ENCODE peak calls at places on chromosomes 16 and 17, in seven cellular contexts. One of them, this sample, is unnamed.

GRCh38 chr16:69476920-69477418 is 52.5 kb downstream of the CYB5B start:
- ATAC-seq in left lung: no peak
- ATAC-seq in aorta: peak
- ATAC-seq in A549: peak
- ATAC-seq in pancreas: peak
- ATAC-seq in HCT116: peak
- ATAC-seq in upper lobe of left lung: peak
- ATAC-seq in this sample: no peak

GRCh38 chr16:24013733-24014645 is 178.2 kb downstream of the PRKCB start:
- ATAC-seq in left lung: peak
- ATAC-seq in aorta: no peak
- ATAC-seq in A549: peak
- ATAC-seq in pancreas: peak
- ATAC-seq in HCT116: peak
- ATAC-seq in upper lobe of left lung: peak
- ATAC-seq in this sample: no peak

GRCh38 chr16:19429271-19429670 is 11.6 kb downstream of the TMC5 start:
- ATAC-seq in left lung: peak
- ATAC-seq in aorta: no peak
- ATAC-seq in A549: peak
- ATAC-seq in pancreas: peak
- ATAC-seq in HCT116: no peak
- ATAC-seq in upper lobe of left lung: peak
- ATAC-seq in this sample: no peak

GRCh38 chr17:19369846-19370492 is 7.4 kb upstream of the B9D1 start:
- ATAC-seq in left lung: peak
- ATAC-seq in aorta: no peak
- ATAC-seq in A549: no peak
- ATAC-seq in pancreas: no peak
- ATAC-seq in HCT116: no peak
- ATAC-seq in upper lobe of left lung: peak
- ATAC-seq in this sample: peak

GRCh38 chr17:79360196-79360595 is 250.7 kb downstream of the RBFOX3 start:
- ATAC-seq in left lung: no peak
- ATAC-seq in aorta: no peak
- ATAC-seq in A549: no peak
- ATAC-seq in pancreas: no peak
- ATAC-seq in HCT116: peak
- ATAC-seq in upper lobe of left lung: no peak
- ATAC-seq in this sample: no peak

GRCh38 chr17:8488931-8489330 is 53.2 kb downstream of the NDEL1 start:
- ATAC-seq in left lung: peak
- ATAC-seq in aorta: peak
- ATAC-seq in A549: peak
- ATAC-seq in pancreas: peak
- ATAC-seq in HCT116: peak
- ATAC-seq in upper lobe of left lung: peak
- ATAC-seq in this sample: peak

GRCh38 chr16:2195316-2196161 is 866 bp downstream of the CASKIN1 start:
- ATAC-seq in left lung: peak
- ATAC-seq in aorta: no peak
- ATAC-seq in A549: peak
- ATAC-seq in pancreas: peak
- ATAC-seq in HCT116: peak
- ATAC-seq in upper lobe of left lung: no peak
- ATAC-seq in this sample: no peak

GRCh38 chr17:45127209-45127582 is 5.1 kb downstream of the PLCD3 start:
- ATAC-seq in left lung: no peak
- ATAC-seq in aorta: no peak
- ATAC-seq in A549: no peak
- ATAC-seq in pancreas: no peak
- ATAC-seq in HCT116: no peak
- ATAC-seq in upper lobe of left lung: no peak
- ATAC-seq in this sample: no peak

GRCh38 chr16:23949630-23950290 is 114.0 kb downstream of the PRKCB start:
- ATAC-seq in left lung: peak
- ATAC-seq in aorta: no peak
- ATAC-seq in A549: no peak
- ATAC-seq in pancreas: peak
- ATAC-seq in HCT116: no peak
- ATAC-seq in upper lobe of left lung: peak
- ATAC-seq in this sample: no peak

GRCh38 chr17:75614006-75614405 is 19.2 kb upstream of the SMIM5 start:
- ATAC-seq in left lung: no peak
- ATAC-seq in aorta: no peak
- ATAC-seq in A549: peak
- ATAC-seq in pancreas: no peak
- ATAC-seq in HCT116: peak
- ATAC-seq in upper lobe of left lung: no peak
- ATAC-seq in this sample: no peak

GRCh38 chr16:19911747-19912146 is 27.1 kb upstream of the GPRC5B start:
- ATAC-seq in left lung: no peak
- ATAC-seq in aorta: no peak
- ATAC-seq in A549: no peak
- ATAC-seq in pancreas: no peak
- ATAC-seq in HCT116: no peak
- ATAC-seq in upper lobe of left lung: no peak
- ATAC-seq in this sample: no peak

GRCh38 chr17:50562266-50563094 is 2.0 kb downstream of the CACNA1G start:
- ATAC-seq in left lung: no peak
- ATAC-seq in aorta: no peak
- ATAC-seq in A549: no peak
- ATAC-seq in pancreas: no peak
- ATAC-seq in HCT116: no peak
- ATAC-seq in upper lobe of left lung: no peak
- ATAC-seq in this sample: no peak

GRCh38 chr17:46179375-46179999 is 13.7 kb downstream of the KANSL1 start:
- ATAC-seq in left lung: peak
- ATAC-seq in aorta: peak
- ATAC-seq in A549: no peak
- ATAC-seq in pancreas: peak
- ATAC-seq in HCT116: no peak
- ATAC-seq in upper lobe of left lung: peak
- ATAC-seq in this sample: no peak

GRCh38 chr16:4231886-4232285 is 10.0 kb downstream of the SRL start:
- ATAC-seq in left lung: peak
- ATAC-seq in aorta: no peak
- ATAC-seq in A549: no peak
- ATAC-seq in pancreas: no peak
- ATAC-seq in HCT116: no peak
- ATAC-seq in upper lobe of left lung: no peak
- ATAC-seq in this sample: no peak

GRCh38 chr16:9061358-9061813 is 30.1 kb upstream of the HAPSTR1 start:
- ATAC-seq in left lung: peak
- ATAC-seq in aorta: no peak
- ATAC-seq in A549: peak
- ATAC-seq in pancreas: peak
- ATAC-seq in HCT116: no peak
- ATAC-seq in upper lobe of left lung: peak
- ATAC-seq in this sample: peak

GRCh38 chr17:65177901-65178300 is 40.7 kb downstream of the RGS9 start:
- ATAC-seq in left lung: no peak
- ATAC-seq in aorta: no peak
- ATAC-seq in A549: no peak
- ATAC-seq in pancreas: no peak
- ATAC-seq in HCT116: no peak
- ATAC-seq in upper lobe of left lung: no peak
- ATAC-seq in this sample: no peak

GRCh38 chr16:89290887-89291286 is 73.4 kb downstream of the ZNF778 start:
- ATAC-seq in left lung: no peak
- ATAC-seq in aorta: no peak
- ATAC-seq in A549: no peak
- ATAC-seq in pancreas: no peak
- ATAC-seq in HCT116: no peak
- ATAC-seq in upper lobe of left lung: no peak
- ATAC-seq in this sample: no peak

GRCh38 chr16:16075463-16076399 is 126.3 kb downstream of the ABCC1 start:
- ATAC-seq in left lung: peak
- ATAC-seq in aorta: peak
- ATAC-seq in A549: no peak
- ATAC-seq in pancreas: peak
- ATAC-seq in HCT116: no peak
- ATAC-seq in upper lobe of left lung: peak
- ATAC-seq in this sample: peak

GRCh38 chr16:4298761-4299522 is 16.9 kb upstream of the GLIS2 start:
- ATAC-seq in left lung: peak
- ATAC-seq in aorta: peak
- ATAC-seq in A549: peak
- ATAC-seq in pancreas: peak
- ATAC-seq in HCT116: peak
- ATAC-seq in upper lobe of left lung: peak
- ATAC-seq in this sample: peak

GRCh38 chr16:19574625-19575024 is 19.1 kb downstream of the VPS35L start:
- ATAC-seq in left lung: no peak
- ATAC-seq in aorta: no peak
- ATAC-seq in A549: no peak
- ATAC-seq in pancreas: no peak
- ATAC-seq in HCT116: no peak
- ATAC-seq in upper lobe of left lung: no peak
- ATAC-seq in this sample: no peak

GRCh38 chr17:41917957-41918391 is 777 bp downstream of the ACLY start:
- ATAC-seq in left lung: peak
- ATAC-seq in aorta: peak
- ATAC-seq in A549: peak
- ATAC-seq in pancreas: peak
- ATAC-seq in HCT116: peak
- ATAC-seq in upper lobe of left lung: peak
- ATAC-seq in this sample: peak

GRCh38 chr17:17609121-17609520 is 17.6 kb upstream of the PEMT start:
- ATAC-seq in left lung: no peak
- ATAC-seq in aorta: no peak
- ATAC-seq in A549: peak
- ATAC-seq in pancreas: no peak
- ATAC-seq in HCT116: peak
- ATAC-seq in upper lobe of left lung: no peak
- ATAC-seq in this sample: no peak

GRCh38 chr16:51592535-51592934 is 441.5 kb upstream of the SALL1 start:
- ATAC-seq in left lung: no peak
- ATAC-seq in aorta: no peak
- ATAC-seq in A549: no peak
- ATAC-seq in pancreas: no peak
- ATAC-seq in HCT116: no peak
- ATAC-seq in upper lobe of left lung: no peak
- ATAC-seq in this sample: no peak

GRCh38 chr17:14086189-14086588 is 16.9 kb downstream of the COX10 start:
- ATAC-seq in left lung: no peak
- ATAC-seq in aorta: no peak
- ATAC-seq in A549: no peak
- ATAC-seq in pancreas: no peak
- ATAC-seq in HCT116: no peak
- ATAC-seq in upper lobe of left lung: no peak
- ATAC-seq in this sample: no peak

GRCh38 chr17:46194393-46195216 is 1.4 kb upstream of the KANSL1 start:
- ATAC-seq in left lung: no peak
- ATAC-seq in aorta: no peak
- ATAC-seq in A549: no peak
- ATAC-seq in pancreas: no peak
- ATAC-seq in HCT116: no peak
- ATAC-seq in upper lobe of left lung: no peak
- ATAC-seq in this sample: no peak

GRCh38 chr17:73571524-73572130 is 72.6 kb downstream of the SDK2 start:
- ATAC-seq in left lung: peak
- ATAC-seq in aorta: no peak
- ATAC-seq in A549: peak
- ATAC-seq in pancreas: no peak
- ATAC-seq in HCT116: no peak
- ATAC-seq in upper lobe of left lung: no peak
- ATAC-seq in this sample: no peak

GRCh38 chr17:29149431-29150064 is 30.6 kb downstream of the MYO18A start:
- ATAC-seq in left lung: no peak
- ATAC-seq in aorta: peak
- ATAC-seq in A549: peak
- ATAC-seq in pancreas: peak
- ATAC-seq in HCT116: no peak
- ATAC-seq in upper lobe of left lung: no peak
- ATAC-seq in this sample: no peak
- H3K4me3 ChIP-seq in left lung: peak
- H3K4me3 ChIP-seq in aorta: no peak
- H3K4me3 ChIP-seq in A549: peak
- H3K4me3 ChIP-seq in pancreas: peak
- H3K4me3 ChIP-seq in HCT116: peak
- H3K4me3 ChIP-seq in upper lobe of left lung: peak
- H3K4me3 ChIP-seq in this sample: peak

GRCh38 chr17:2724783-2725164 is 13.2 kb upstream of the CLUH start:
- ATAC-seq in left lung: peak
- ATAC-seq in aorta: no peak
- ATAC-seq in A549: peak
- ATAC-seq in pancreas: peak
- ATAC-seq in HCT116: peak
- ATAC-seq in upper lobe of left lung: peak
- ATAC-seq in this sample: peak
- H3K4me3 ChIP-seq in left lung: no peak
- H3K4me3 ChIP-seq in aorta: peak
- H3K4me3 ChIP-seq in A549: peak
- H3K4me3 ChIP-seq in pancreas: peak
- H3K4me3 ChIP-seq in HCT116: peak
- H3K4me3 ChIP-seq in upper lobe of left lung: peak
- H3K4me3 ChIP-seq in this sample: peak

DNA sequence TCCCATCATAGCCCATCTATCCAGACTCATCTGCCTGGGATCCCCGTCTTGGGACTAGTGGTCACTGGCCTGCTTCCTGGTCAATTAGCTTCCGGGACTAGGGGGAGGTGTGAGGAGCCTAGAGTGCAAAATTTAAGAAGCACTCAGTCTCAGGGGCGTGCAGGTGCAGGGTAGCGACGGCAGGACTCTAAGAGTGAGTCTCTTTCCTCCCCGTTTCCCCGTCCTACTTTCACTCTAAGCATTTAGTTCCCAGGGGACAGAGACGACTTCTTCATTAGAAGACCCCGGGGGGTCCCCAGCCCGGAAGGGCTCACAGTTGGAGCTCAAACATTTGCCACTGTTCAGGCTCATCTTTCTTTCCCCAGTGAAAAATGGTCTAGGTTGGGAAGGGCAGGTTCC is 677 bp upstream of the ZNHIT3 start:
- ATAC-seq in left lung: no peak
- ATAC-seq in aorta: no peak
- ATAC-seq in A549: no peak
- ATAC-seq in pancreas: no peak
- ATAC-seq in HCT116: no peak
- ATAC-seq in upper lobe of left lung: no peak
- ATAC-seq in this sample: no peak
- H3K4me3 ChIP-seq in left lung: peak
- H3K4me3 ChIP-seq in aorta: peak
- H3K4me3 ChIP-seq in A549: peak
- H3K4me3 ChIP-seq in pancreas: peak
- H3K4me3 ChIP-seq in HCT116: peak
- H3K4me3 ChIP-seq in upper lobe of left lung: peak
- H3K4me3 ChIP-seq in this sample: peak

DNA sequence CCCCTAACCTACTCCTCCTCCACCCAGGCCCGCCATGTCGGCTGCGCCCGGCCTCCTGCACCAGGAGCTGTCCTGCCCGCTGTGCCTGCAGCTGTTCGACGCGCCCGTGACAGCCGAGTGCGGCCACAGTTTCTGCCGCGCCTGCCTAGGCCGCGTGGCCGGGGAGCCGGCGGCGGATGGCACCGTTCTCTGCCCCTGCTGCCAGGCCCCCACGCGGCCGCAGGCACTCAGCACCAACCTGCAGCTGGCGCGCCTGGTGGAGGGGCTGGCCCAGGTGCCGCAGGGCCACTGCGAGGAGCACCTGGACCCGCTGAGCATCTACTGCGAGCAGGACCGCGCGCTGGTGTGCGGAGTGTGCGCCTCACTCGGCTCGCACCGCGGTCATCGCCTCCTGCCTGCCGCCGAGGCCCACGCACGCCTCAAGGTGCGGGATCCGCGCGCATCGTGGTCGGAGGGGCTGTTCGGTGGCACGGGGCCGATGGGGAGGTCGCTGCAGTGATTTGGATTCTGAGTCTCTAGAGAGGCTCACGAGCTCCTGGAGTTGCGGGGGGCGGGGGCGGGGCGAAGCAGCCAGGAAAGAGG is 877 bp downstream of the TRIM72 start:
- ATAC-seq in left lung: peak
- ATAC-seq in aorta: peak
- ATAC-seq in A549: no peak
- ATAC-seq in pancreas: peak
- ATAC-seq in HCT116: peak
- ATAC-seq in upper lobe of left lung: peak
- ATAC-seq in this sample: no peak
- H3K4me3 ChIP-seq in left lung: peak
- H3K4me3 ChIP-seq in aorta: no peak
- H3K4me3 ChIP-seq in A549: peak
- H3K4me3 ChIP-seq in pancreas: peak
- H3K4me3 ChIP-seq in HCT116: peak
- H3K4me3 ChIP-seq in upper lobe of left lung: peak
- H3K4me3 ChIP-seq in this sample: peak

This sample was measured in gastroesophageal sphincter.